ENCODE peak calls at places on chromosomes 16 and 17, in eight cellular contexts. One of them, this sample, is unnamed.

GRCh38 chr16:25922438-25922837 is 230.7 kb downstream of the HS3ST4 start:
- DNase-seq in NCI-H1417: peak; percentile 1
- DNase-seq in bronchial epithelial cell: peak; percentile 1
- DNase-seq in Right ventricle myocardium superior: no peak
- DNase-seq in LoVo: no peak
- DNase-seq in T-cell: no peak
- DNase-seq in cortex of kidney: no peak
- DNase-seq in PC-3: no peak
- DNase-seq in this sample: no peak

GRCh38 chr17:2213291-2213960 is 90.2 kb downstream of the SMG6 start:
- DNase-seq in Right ventricle myocardium superior: no peak
- DNase-seq in PC-3: no peak
- DNase-seq in T-cell: no peak
- DNase-seq in LoVo: no peak
- DNase-seq in bronchial epithelial cell: no peak
- DNase-seq in NCI-H1417: peak; percentile 12
- DNase-seq in cortex of kidney: no peak
- DNase-seq in this sample: no peak

GRCh38 chr16:55528974-55529373 is 20.1 kb downstream of the LPCAT2 start:
- DNase-seq in PC-3: no peak
- DNase-seq in bronchial epithelial cell: no peak
- DNase-seq in LoVo: no peak
- DNase-seq in Right ventricle myocardium superior: no peak
- DNase-seq in NCI-H1417: no peak
- DNase-seq in T-cell: no peak
- DNase-seq in cortex of kidney: no peak
- DNase-seq in this sample: no peak

GRCh38 chr17:79942591-79943353 is 92.9 kb downstream of the TBC1D16 start:
- DNase-seq in cortex of kidney: no peak
- DNase-seq in PC-3: no peak
- DNase-seq in T-cell: no peak
- DNase-seq in Right ventricle myocardium superior: peak; percentile 47
- DNase-seq in NCI-H1417: no peak
- DNase-seq in LoVo: no peak
- DNase-seq in bronchial epithelial cell: no peak
- DNase-seq in this sample: peak; percentile 78

GRCh38 chr16:67571981-67572431 is 9.7 kb downstream of the CTCF start:
- DNase-seq in bronchial epithelial cell: peak; percentile 19
- DNase-seq in cortex of kidney: no peak
- DNase-seq in NCI-H1417: no peak
- DNase-seq in T-cell: no peak
- DNase-seq in LoVo: no peak
- DNase-seq in PC-3: no peak
- DNase-seq in Right ventricle myocardium superior: no peak
- DNase-seq in this sample: no peak

GRCh38 chr17:66799839-66800537 is 34.9 kb upstream of the CACNG5 start:
- DNase-seq in Right ventricle myocardium superior: no peak
- DNase-seq in bronchial epithelial cell: no peak
- DNase-seq in T-cell: no peak
- DNase-seq in NCI-H1417: no peak
- DNase-seq in PC-3: no peak
- DNase-seq in cortex of kidney: no peak
- DNase-seq in LoVo: no peak
- DNase-seq in this sample: no peak

GRCh38 chr16:67666032-67666537 is 465 bp downstream of the ENKD1 start:
- DNase-seq in Right ventricle myocardium superior: peak; percentile 63
- DNase-seq in bronchial epithelial cell: no peak
- DNase-seq in LoVo: no peak
- DNase-seq in cortex of kidney: no peak
- DNase-seq in NCI-H1417: peak; percentile 61
- DNase-seq in PC-3: no peak
- DNase-seq in T-cell: no peak
- DNase-seq in this sample: no peak

GRCh38 chr17:64328036-64328874 is 62.4 kb downstream of the PECAM1 start:
- DNase-seq in Right ventricle myocardium superior: no peak
- DNase-seq in PC-3: no peak
- DNase-seq in cortex of kidney: no peak
- DNase-seq in LoVo: no peak
- DNase-seq in T-cell: no peak
- DNase-seq in NCI-H1417: no peak
- DNase-seq in bronchial epithelial cell: no peak
- DNase-seq in this sample: no peak

GRCh38 chr16:2897110-2897509 is 14.1 kb downstream of the FLYWCH2 start:
- DNase-seq in NCI-H1417: no peak
- DNase-seq in LoVo: no peak
- DNase-seq in Right ventricle myocardium superior: no peak
- DNase-seq in bronchial epithelial cell: no peak
- DNase-seq in T-cell: no peak
- DNase-seq in PC-3: no peak
- DNase-seq in cortex of kidney: no peak
- DNase-seq in this sample: no peak

GRCh38 chr17:82947051-82947991 is 107.5 kb upstream of the ZNF750 start:
- DNase-seq in LoVo: no peak
- DNase-seq in NCI-H1417: no peak
- DNase-seq in T-cell: no peak
- DNase-seq in Right ventricle myocardium superior: peak; percentile 27
- DNase-seq in bronchial epithelial cell: no peak
- DNase-seq in cortex of kidney: no peak
- DNase-seq in PC-3: no peak
- DNase-seq in this sample: no peak

GRCh38 chr16:58365623-58366022 is 26.6 kb upstream of the GINS3 start:
- DNase-seq in NCI-H1417: no peak
- DNase-seq in LoVo: no peak
- DNase-seq in bronchial epithelial cell: peak; percentile 74
- DNase-seq in cortex of kidney: no peak
- DNase-seq in T-cell: no peak
- DNase-seq in Right ventricle myocardium superior: no peak
- DNase-seq in PC-3: no peak
- DNase-seq in this sample: no peak

GRCh38 chr17:58303981-58304734 is 23.4 kb upstream of the MPO start:
- DNase-seq in LoVo: peak; percentile 28
- DNase-seq in PC-3: peak; percentile 73
- DNase-seq in cortex of kidney: no peak
- DNase-seq in T-cell: peak; percentile 42
- DNase-seq in NCI-H1417: peak; percentile 69
- DNase-seq in Right ventricle myocardium superior: peak; percentile 62
- DNase-seq in bronchial epithelial cell: peak; percentile 30
- DNase-seq in this sample: peak; percentile 55

GRCh38 chr16:85520853-85521736 is 92.0 kb upstream of the GSE1 start:
- DNase-seq in LoVo: peak; percentile 5
- DNase-seq in bronchial epithelial cell: peak; percentile 68
- DNase-seq in Right ventricle myocardium superior: no peak
- DNase-seq in NCI-H1417: peak; percentile 7
- DNase-seq in T-cell: no peak
- DNase-seq in cortex of kidney: no peak
- DNase-seq in PC-3: peak; percentile 86
- DNase-seq in this sample: no peak

GRCh38 chr17:45225051-45225700 is 3.5 kb downstream of the FMNL1 start:
- DNase-seq in bronchial epithelial cell: peak; percentile 47
- DNase-seq in cortex of kidney: no peak
- DNase-seq in T-cell: no peak
- DNase-seq in LoVo: no peak
- DNase-seq in NCI-H1417: no peak
- DNase-seq in Right ventricle myocardium superior: peak; percentile 61
- DNase-seq in PC-3: peak; percentile 91
- DNase-seq in this sample: no peak

GRCh38 chr17:83007504-83008475 is 71.6 kb upstream of the METRNL start:
- DNase-seq in bronchial epithelial cell: no peak
- DNase-seq in cortex of kidney: no peak
- DNase-seq in T-cell: no peak
- DNase-seq in LoVo: no peak
- DNase-seq in NCI-H1417: peak; percentile 90
- DNase-seq in Right ventricle myocardium superior: no peak
- DNase-seq in PC-3: no peak
- DNase-seq in this sample: no peak

GRCh38 chr17:49402706-49403105 is 12.0 kb downstream of the PHB1 start:
- DNase-seq in NCI-H1417: no peak
- DNase-seq in PC-3: no peak
- DNase-seq in Right ventricle myocardium superior: no peak
- DNase-seq in LoVo: no peak
- DNase-seq in bronchial epithelial cell: no peak
- DNase-seq in cortex of kidney: no peak
- DNase-seq in T-cell: no peak
- DNase-seq in this sample: no peak

GRCh38 chr16:26993988-26994387 is 72.7 kb upstream of the C16orf82 start:
- DNase-seq in T-cell: no peak
- DNase-seq in LoVo: no peak
- DNase-seq in bronchial epithelial cell: no peak
- DNase-seq in Right ventricle myocardium superior: no peak
- DNase-seq in cortex of kidney: no peak
- DNase-seq in NCI-H1417: no peak
- DNase-seq in PC-3: no peak
- DNase-seq in this sample: no peak

GRCh38 chr16:84153660-84154214 is 8.6 kb downstream of the DNAAF1 start:
- DNase-seq in LoVo: no peak
- DNase-seq in NCI-H1417: no peak
- DNase-seq in T-cell: no peak
- DNase-seq in cortex of kidney: no peak
- DNase-seq in Right ventricle myocardium superior: no peak
- DNase-seq in bronchial epithelial cell: no peak
- DNase-seq in PC-3: no peak
- DNase-seq in this sample: no peak

GRCh38 chr17:12993631-12994030 is 24.2 kb downstream of the ELAC2 start:
- DNase-seq in bronchial epithelial cell: no peak
- DNase-seq in cortex of kidney: no peak
- DNase-seq in NCI-H1417: no peak
- DNase-seq in LoVo: no peak
- DNase-seq in PC-3: no peak
- DNase-seq in Right ventricle myocardium superior: no peak
- DNase-seq in T-cell: no peak
- DNase-seq in this sample: no peak

GRCh38 chr17:32626371-32626770 is 139.6 kb downstream of the CDK5R1 start:
- DNase-seq in cortex of kidney: no peak
- DNase-seq in bronchial epithelial cell: no peak
- DNase-seq in Right ventricle myocardium superior: no peak
- DNase-seq in LoVo: no peak
- DNase-seq in NCI-H1417: peak; percentile 92
- DNase-seq in PC-3: no peak
- DNase-seq in T-cell: no peak
- DNase-seq in this sample: no peak

GRCh38 chr17:75476274-75476673 is 19.8 kb downstream of the TMEM94 start:
- DNase-seq in PC-3: no peak
- DNase-seq in LoVo: no peak
- DNase-seq in bronchial epithelial cell: no peak
- DNase-seq in NCI-H1417: no peak
- DNase-seq in cortex of kidney: no peak
- DNase-seq in Right ventricle myocardium superior: no peak
- DNase-seq in T-cell: no peak
- DNase-seq in this sample: no peak

GRCh38 chr16:85310868-85311585 is 198.8 kb upstream of the CIBAR2 start:
- DNase-seq in PC-3: no peak
- DNase-seq in cortex of kidney: no peak
- DNase-seq in LoVo: no peak
- DNase-seq in Right ventricle myocardium superior: peak; percentile 59
- DNase-seq in T-cell: peak; percentile 11
- DNase-seq in NCI-H1417: peak; percentile 40
- DNase-seq in bronchial epithelial cell: no peak
- DNase-seq in this sample: no peak

GRCh38 chr17:68029512-68030215 is 5.9 kb upstream of the KPNA2 start:
- DNase-seq in PC-3: no peak
- DNase-seq in LoVo: no peak
- DNase-seq in NCI-H1417: no peak
- DNase-seq in bronchial epithelial cell: no peak
- DNase-seq in cortex of kidney: no peak
- DNase-seq in Right ventricle myocardium superior: no peak
- DNase-seq in T-cell: no peak
- DNase-seq in this sample: no peak

GRCh38 chr17:81509048-81509686 is 3.4 kb downstream of the ACTG1 start:
- DNase-seq in LoVo: peak; percentile 60
- DNase-seq in PC-3: peak; percentile 46
- DNase-seq in NCI-H1417: peak; percentile 44
- DNase-seq in Right ventricle myocardium superior: no peak
- DNase-seq in T-cell: no peak
- DNase-seq in cortex of kidney: no peak
- DNase-seq in bronchial epithelial cell: peak; percentile 63
- DNase-seq in this sample: no peak

GRCh38 chr17:27481327-27481726 is 25.1 kb downstream of the KSR1 start:
- DNase-seq in T-cell: peak; percentile 69
- DNase-seq in cortex of kidney: no peak
- DNase-seq in bronchial epithelial cell: no peak
- DNase-seq in Right ventricle myocardium superior: no peak
- DNase-seq in NCI-H1417: no peak
- DNase-seq in LoVo: no peak
- DNase-seq in PC-3: no peak
- DNase-seq in this sample: no peak

GRCh38 chr17:9230346-9230745 is 209.0 kb downstream of the NTN1 start:
- DNase-seq in NCI-H1417: no peak
- DNase-seq in bronchial epithelial cell: no peak
- DNase-seq in LoVo: no peak
- DNase-seq in Right ventricle myocardium superior: no peak
- DNase-seq in cortex of kidney: no peak
- DNase-seq in T-cell: no peak
- DNase-seq in PC-3: no peak
- DNase-seq in this sample: no peak

GRCh38 chr17:45650601-45651000 is 133.5 kb upstream of the CRHR1 start:
- DNase-seq in cortex of kidney: no peak
- DNase-seq in T-cell: no peak
- DNase-seq in PC-3: no peak
- DNase-seq in NCI-H1417: no peak
- DNase-seq in bronchial epithelial cell: no peak
- DNase-seq in Right ventricle myocardium superior: no peak
- DNase-seq in LoVo: no peak
- DNase-seq in this sample: no peak

GRCh38 chr17:32341141-32341856 is 674 bp downstream of the C17orf75 start:
- DNase-seq in PC-3: peak; percentile 26
- DNase-seq in T-cell: peak; percentile 38
- DNase-seq in NCI-H1417: peak; percentile 71
- DNase-seq in Right ventricle myocardium superior: no peak
- DNase-seq in LoVo: peak; percentile 42
- DNase-seq in bronchial epithelial cell: peak; percentile 47
- DNase-seq in cortex of kidney: no peak
- DNase-seq in this sample: peak; percentile 51

GRCh38 chr17:1003972-1004768 is 7.2 kb downstream of the TIMM22 start:
- DNase-seq in LoVo: no peak
- DNase-seq in PC-3: peak; percentile 13
- DNase-seq in bronchial epithelial cell: no peak
- DNase-seq in T-cell: no peak
- DNase-seq in cortex of kidney: no peak
- DNase-seq in NCI-H1417: no peak
- DNase-seq in Right ventricle myocardium superior: peak; percentile 39
- DNase-seq in this sample: no peak

GRCh38 chr17:77802811-77803220 is 155.7 kb upstream of the TNRC6C start:
- DNase-seq in Right ventricle myocardium superior: peak; percentile 56
- DNase-seq in cortex of kidney: no peak
- DNase-seq in PC-3: no peak
- DNase-seq in LoVo: no peak
- DNase-seq in T-cell: no peak
- DNase-seq in NCI-H1417: peak; percentile 93
- DNase-seq in bronchial epithelial cell: no peak
- DNase-seq in this sample: no peak

GRCh38 chr16:57165923-57166322 is 19.9 kb downstream of the PSME3IP1 start:
- DNase-seq in NCI-H1417: no peak
- DNase-seq in cortex of kidney: no peak
- DNase-seq in T-cell: no peak
- DNase-seq in Right ventricle myocardium superior: no peak
- DNase-seq in LoVo: no peak
- DNase-seq in PC-3: no peak
- DNase-seq in bronchial epithelial cell: peak; percentile 17
- DNase-seq in this sample: no peak

GRCh38 chr16:57190136-57190535 is 4.0 kb downstream of the RSPRY1 start:
- DNase-seq in NCI-H1417: no peak
- DNase-seq in LoVo: no peak
- DNase-seq in cortex of kidney: no peak
- DNase-seq in PC-3: no peak
- DNase-seq in T-cell: no peak
- DNase-seq in Right ventricle myocardium superior: no peak
- DNase-seq in bronchial epithelial cell: no peak
- DNase-seq in this sample: no peak